ENCODE peak calls at places on chromosomes 2 and 18, in four cellular contexts. E is SJSA1, T is heart left ventricle, F is endodermal cell. U is an unnamed sample.
A peak's percentile ranks its signal among the peaks of the same experiment; 100 is the strongest.

GRCh38 chr18:32437080-32437834 is 33.4 kb downstream of the GAREM1 start:
- DNase-seq in E (no peak), T (no peak), F (no peak), U (no peak)

GRCh38 chr18:76064998-76065397 is 430.0 kb downstream of the ZNF516 start:
- DNase-seq in E (no peak), T (no peak), F (peak; percentile 95), U (peak; percentile 74)

GRCh38 chr2:46488389-46488788 is 9.0 kb downstream of the TMEM247 start:
- DNase-seq in E (no peak), T (no peak), F (no peak), U (no peak)

GRCh38 chr2:86239745-86240144 is 40.5 kb downstream of the MRPL35 start:
- DNase-seq in E (no peak), T (no peak), F (no peak), U (no peak)

GRCh38 chr2:100891911-100892642 is 72.1 kb downstream of the NPAS2 start:
- DNase-seq in E (peak; percentile 65), T (no peak), F (no peak), U (no peak)

GRCh38 chr2:91442246-91442905 is 2750.9 kb downstream of the RPIA start:
- DNase-seq in E (no peak), T (peak; percentile 64), F (peak; percentile 30), U (no peak)

GRCh38 chr18:6819332-6819731 is 89.8 kb downstream of the ARHGAP28 start:
- DNase-seq in E (no peak), T (no peak), F (peak; percentile 54), U (no peak)

GRCh38 chr18:13222371-13223281 is 4.1 kb downstream of the LDLRAD4 start:
- DNase-seq in E (no peak), T (peak; percentile 89), F (no peak), U (no peak)

GRCh38 chr2:164205347-164205746 is 415.9 kb downstream of the GRB14 start:
- DNase-seq in E (peak; percentile 72), T (no peak), F (no peak), U (no peak)

GRCh38 chr2:158598856-158599517 is 142.2 kb downstream of the PKP4 start:
- DNase-seq in E (peak; percentile 4), T (no peak), F (no peak), U (no peak)

GRCh38 chr18:48948112-48949050 is 2.4 kb downstream of the SMAD7 start:
- DNase-seq in E (peak; percentile 89), T (peak; percentile 80), F (peak; percentile 86), U (no peak)

GRCh38 chr2:144328933-144329332 is 191.0 kb downstream of the ZEB2 start:
- DNase-seq in E (no peak), T (no peak), F (no peak), U (no peak)

GRCh38 chr2:54122939-54123338 is 7.5 kb downstream of the ACYP2 start:
- DNase-seq in E (peak; percentile 61), T (no peak), F (no peak), U (no peak)

GRCh38 chr2:98903767-98904485 is 32.1 kb downstream of the CRACDL start:
- DNase-seq in E (no peak), T (no peak), F (peak; percentile 55), U (no peak)

GRCh38 chr2:164794432-164795231 is 47.0 kb downstream of the COBLL1 start:
- DNase-seq in E (peak; percentile 5), T (no peak), F (no peak), U (no peak)

GRCh38 chr2:33145459-33145858 is 198.7 kb downstream of the LTBP1 start:
- DNase-seq in E (no peak), T (no peak), F (no peak), U (no peak)

GRCh38 chr2:218375212-218375611 is 6.9 kb upstream of the SLC11A1 start:
- DNase-seq in E (no peak), T (no peak), F (no peak), U (no peak)

GRCh38 chr2:32622570-32623310 is 5.1 kb upstream of the TTC27 start:
- DNase-seq in E (no peak), T (no peak), F (no peak), U (no peak)

GRCh38 chr2:51213826-51214225 is 181.9 kb upstream of the NRXN1 start:
- DNase-seq in E (no peak), T (no peak), F (no peak), U (no peak)

GRCh38 chr2:203730076-203730729 is 23.8 kb downstream of the CD28 start:
- DNase-seq in E (no peak), T (no peak), F (no peak), U (no peak)

GRCh38 chr2:30026091-30027055 is 105.0 kb upstream of the ALK start:
- DNase-seq in E (peak; percentile 14), T (peak; percentile 64), F (peak; percentile 88), U (peak; percentile 25)

GRCh38 chr2:223101340-223102039 is 49.5 kb downstream of the KCNE4 start:
- DNase-seq in E (peak; percentile 40), T (no peak), F (peak; percentile 90), U (peak; percentile 84)

GRCh38 chr2:118310878-118311442 is 222.7 kb downstream of the INSIG2 start:
- DNase-seq in E (peak; percentile 12), T (no peak), F (peak; percentile 83), U (no peak)

GRCh38 chr18:67864677-67865340 is 348.3 kb upstream of the DSEL start:
- DNase-seq in E (peak; percentile 12), T (no peak), F (no peak), U (no peak)

GRCh38 chr2:24466871-24467870 is 23.9 kb upstream of the NCOA1 start:
- DNase-seq in E (no peak), T (no peak), F (no peak), U (no peak)

GRCh38 chr18:23871410-23871809 is 143.1 kb upstream of the TTC39C start:
- DNase-seq in E (peak; percentile 33), T (peak; percentile 56), F (no peak), U (no peak)

GRCh38 chr2:158402665-158403064 is 53.9 kb downstream of the CCDC148 start:
- DNase-seq in E (no peak), T (no peak), F (no peak), U (no peak)

GRCh38 chr2:7109558-7109935 is 192.3 kb downstream of the RNF144A start:
- DNase-seq in E (no peak), T (no peak), F (no peak), U (no peak)

GRCh38 chr2:60676950-60677349 is 79.1 kb upstream of the PAPOLG start:
- DNase-seq in E (no peak), T (no peak), F (no peak), U (no peak)

DNA sequence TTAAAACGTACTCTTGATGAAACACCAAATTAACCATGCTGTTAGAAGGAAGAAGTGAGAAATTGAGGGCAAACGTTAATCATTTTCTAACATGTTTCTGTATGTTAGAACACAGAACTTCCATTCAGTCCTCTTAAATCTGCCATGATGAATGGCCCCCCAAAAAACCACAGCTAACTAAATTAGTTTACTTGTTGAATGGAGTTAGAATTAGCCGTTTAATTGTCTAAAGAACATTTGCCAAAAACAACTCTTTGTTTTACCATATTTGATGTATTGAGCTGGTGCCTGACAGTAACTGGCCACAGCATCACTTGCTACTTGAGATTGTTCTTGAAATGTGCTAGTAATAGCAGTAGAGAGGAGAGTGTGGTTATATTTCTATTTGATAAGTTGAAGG is 12.7 kb downstream of the CCNYL1 start:
- DNase-seq in E (no peak), T (no peak), F (no peak), U (no peak)
- H3K4me1 ChIP-seq in E (peaks cover 6% of the 10 kb centered on the region), T (no peaks in the 10 kb centered on the region), F (peaks cover 2% of the 10 kb centered on the region), U (no peaks in the 10 kb centered on the region)

DNA sequence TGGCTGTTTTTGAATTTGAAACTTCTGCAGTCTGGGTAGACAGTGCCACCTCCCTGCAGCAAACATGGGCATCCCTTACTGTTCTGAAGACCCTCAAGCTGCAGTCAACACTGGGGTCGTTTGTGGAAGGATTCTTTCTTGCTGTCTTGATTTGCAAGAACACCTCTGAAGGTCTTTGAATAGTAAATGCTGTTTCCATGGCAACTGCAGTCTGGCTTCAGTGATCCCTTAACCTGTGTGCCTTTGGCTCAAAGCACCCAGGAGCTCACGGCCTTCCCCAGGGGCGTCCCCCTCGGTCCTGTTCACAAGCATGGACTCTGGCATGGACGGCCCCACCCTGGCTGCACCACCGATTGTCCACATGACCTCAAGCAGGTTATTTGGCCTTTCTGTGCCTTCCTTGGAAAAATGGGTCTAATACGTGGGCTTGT is 38.3 kb downstream of the LRRFIP1 start:
- DNase-seq in E (no peak), T (no peak), F (peak; percentile 75), U (no peak)
- H3K4me1 ChIP-seq in E (peaks cover 19% of the 10 kb centered on the region), T (peaks cover 50% of the 10 kb centered on the region), F (peaks cover 16% of the 10 kb centered on the region), U (peaks cover 8% of the 10 kb centered on the region)

GRCh38 chr18:2657043-2657512 is 1.6 kb downstream of the SMCHD1 start:
- DNase-seq in E (peak; percentile 38), T (no peak), F (no peak), U (no peak)
- H3K4me1 ChIP-seq in E (peaks cover 24% of the 10 kb centered on the region), T (peaks cover 23% of the 10 kb centered on the region), F (no peaks in the 10 kb centered on the region), U (no peaks in the 10 kb centered on the region)

GRCh38 chr2:10307561-10308156 is 5.0 kb downstream of the HPCAL1 start:
- DNase-seq in E (no peak), T (no peak), F (no peak), U (no peak)

GRCh38 chr2:10309286-10309685 is 6.6 kb downstream of the HPCAL1 start:
- DNase-seq in E (no peak), T (no peak), F (no peak), U (no peak)

GRCh38 chr2:10306901-10307463 is 4.3 kb downstream of the HPCAL1 start:
- DNase-seq in E (no peak), T (no peak), F (no peak), U (no peak)

GRCh38 chr2:10310489-10310888 is 7.8 kb downstream of the HPCAL1 start:
- DNase-seq in E (no peak), T (no peak), F (no peak), U (no peak)

GRCh38 chr2:10308866-10309265 is 6.2 kb downstream of the HPCAL1 start:
- DNase-seq in E (no peak), T (no peak), F (no peak), U (no peak)
- H3K4me1 ChIP-seq in E (peaks cover 19% of the 10 kb centered on the region), T (peaks cover 20% of the 10 kb centered on the region), F (no peaks in the 10 kb centered on the region), U (peaks cover 2% of the 10 kb centered on the region)

DNA sequence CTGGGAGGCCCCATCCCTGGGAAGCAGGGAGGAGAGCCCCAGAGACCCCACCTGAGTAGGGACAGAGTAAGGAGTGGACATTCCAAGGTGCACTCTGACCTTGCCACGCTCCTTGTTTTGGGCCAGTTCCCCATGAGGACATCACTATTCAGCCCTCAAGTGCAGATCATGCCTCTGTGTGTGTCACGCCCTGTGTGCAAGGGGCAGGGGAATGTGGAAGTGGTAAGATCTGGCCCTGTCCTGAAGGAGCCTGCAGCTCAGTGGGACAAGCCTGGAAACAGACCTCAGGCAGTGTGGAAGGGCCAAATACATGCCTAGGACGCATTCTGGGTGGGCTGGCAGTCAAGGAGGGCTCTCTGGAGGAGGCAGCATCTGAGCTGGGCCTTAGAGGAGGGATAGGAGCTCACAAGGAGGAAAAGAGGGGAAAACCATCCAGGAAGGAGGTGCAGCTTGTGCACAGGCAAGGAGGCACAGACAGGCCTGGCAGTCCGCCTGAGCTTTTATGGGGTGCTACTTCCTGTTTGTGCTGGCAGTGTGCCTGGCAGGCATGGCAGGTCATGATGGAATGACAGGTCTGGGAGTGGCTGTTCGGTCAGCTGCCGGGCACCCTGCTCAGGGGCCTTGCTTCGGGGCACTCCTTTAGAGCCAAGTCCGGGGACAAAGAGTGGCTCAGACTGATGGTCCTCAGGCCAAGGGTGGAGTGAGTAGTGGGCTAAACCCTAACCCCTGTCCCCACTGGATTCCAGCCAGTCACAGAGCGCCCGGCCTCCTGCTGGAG is 3.3 kb downstream of the KLHL30 start:
- DNase-seq in E (peak; percentile 85), T (no peak), F (no peak), U (no peak)
- H3K4me1 ChIP-seq in E (peaks cover 55% of the 10 kb centered on the region), T (peaks cover 13% of the 10 kb centered on the region), F (no peaks in the 10 kb centered on the region), U (peaks cover 2% of the 10 kb centered on the region)